ENCODE peak calls at places on chromosomes 3 and 15, in ten cellular contexts. One of them, this sample, is unnamed.

GRCh38 chr15:27512281-27513001 is 541.5 kb downstream of the GABRG3 start:
- DNase-seq in GM20000: no peak
- DNase-seq in uterus: no peak
- DNase-seq in ACHN: no peak
- DNase-seq in HT1080: no peak
- DNase-seq in H54: no peak
- DNase-seq in EH: no peak
- DNase-seq in EL: no peak
- DNase-seq in GM18507: no peak
- DNase-seq in ELF-1: no peak
- DNase-seq in this sample: no peak

GRCh38 chr3:14633819-14634424 is 17.6 kb upstream of the CCDC174 start:
- DNase-seq in EH: peak; percentile 53
- DNase-seq in ACHN: peak; percentile 45
- DNase-seq in EL: peak; percentile 57
- DNase-seq in ELF-1: peak; percentile 44
- DNase-seq in HT1080: peak; percentile 41
- DNase-seq in GM20000: peak; percentile 66
- DNase-seq in uterus: no peak
- DNase-seq in H54: peak; percentile 26
- DNase-seq in GM18507: peak; percentile 42
- DNase-seq in this sample: peak; percentile 75

GRCh38 chr15:52066842-52067544 is 45.6 kb downstream of the BCL2L10 start:
- DNase-seq in EL: no peak
- DNase-seq in GM20000: no peak
- DNase-seq in HT1080: no peak
- DNase-seq in ACHN: no peak
- DNase-seq in H54: no peak
- DNase-seq in uterus: no peak
- DNase-seq in EH: no peak
- DNase-seq in GM18507: no peak
- DNase-seq in ELF-1: no peak
- DNase-seq in this sample: no peak

GRCh38 chr15:57217716-57218598 is 158.3 kb upstream of the CGNL1 start:
- DNase-seq in EH: peak; percentile 61
- DNase-seq in ELF-1: no peak
- DNase-seq in ACHN: peak; percentile 42
- DNase-seq in HT1080: peak; percentile 46
- DNase-seq in uterus: no peak
- DNase-seq in GM18507: no peak
- DNase-seq in H54: no peak
- DNase-seq in GM20000: no peak
- DNase-seq in EL: peak; percentile 46
- DNase-seq in this sample: peak; percentile 92

GRCh38 chr15:52695146-52695545 is 16.0 kb upstream of the ATOSA start:
- DNase-seq in ACHN: no peak
- DNase-seq in EL: no peak
- DNase-seq in EH: peak; percentile 8
- DNase-seq in H54: no peak
- DNase-seq in ELF-1: no peak
- DNase-seq in uterus: no peak
- DNase-seq in GM18507: no peak
- DNase-seq in HT1080: no peak
- DNase-seq in GM20000: no peak
- DNase-seq in this sample: no peak

GRCh38 chr3:72180405-72180804 is 395.5 kb upstream of the PROK2 start:
- DNase-seq in EL: no peak
- DNase-seq in GM18507: no peak
- DNase-seq in ELF-1: no peak
- DNase-seq in EH: no peak
- DNase-seq in HT1080: no peak
- DNase-seq in ACHN: no peak
- DNase-seq in GM20000: no peak
- DNase-seq in H54: no peak
- DNase-seq in uterus: no peak
- DNase-seq in this sample: no peak

GRCh38 chr15:40441736-40442531 is 1.2 kb downstream of the BAHD1 start:
- DNase-seq in EL: no peak
- DNase-seq in GM20000: peak; percentile 67
- DNase-seq in EH: no peak
- DNase-seq in ACHN: peak; percentile 14
- DNase-seq in H54: no peak
- DNase-seq in GM18507: no peak
- DNase-seq in uterus: peak; percentile 28
- DNase-seq in HT1080: no peak
- DNase-seq in ELF-1: peak; percentile 20
- DNase-seq in this sample: no peak

GRCh38 chr3:49469037-49469875 is 811 bp upstream of the DAG1 start:
- DNase-seq in EL: peak; percentile 93
- DNase-seq in EH: peak; percentile 97
- DNase-seq in H54: peak; percentile 73
- DNase-seq in ACHN: peak; percentile 73
- DNase-seq in uterus: peak; percentile 77
- DNase-seq in GM18507: no peak
- DNase-seq in GM20000: no peak
- DNase-seq in ELF-1: peak; percentile 98
- DNase-seq in HT1080: peak; percentile 71
- DNase-seq in this sample: peak; percentile 73

GRCh38 chr3:38379201-38379770 is 32.7 kb downstream of the XYLB start:
- DNase-seq in EH: no peak
- DNase-seq in HT1080: no peak
- DNase-seq in H54: no peak
- DNase-seq in GM20000: no peak
- DNase-seq in ELF-1: no peak
- DNase-seq in GM18507: no peak
- DNase-seq in uterus: no peak
- DNase-seq in EL: no peak
- DNase-seq in ACHN: no peak
- DNase-seq in this sample: no peak

GRCh38 chr3:12148183-12148940 is 10.3 kb downstream of the TIMP4 start:
- DNase-seq in EH: no peak
- DNase-seq in GM18507: no peak
- DNase-seq in EL: no peak
- DNase-seq in GM20000: no peak
- DNase-seq in uterus: no peak
- DNase-seq in ELF-1: no peak
- DNase-seq in ACHN: no peak
- DNase-seq in HT1080: no peak
- DNase-seq in H54: no peak
- DNase-seq in this sample: no peak

GRCh38 chr3:13452490-13453335 is 27.4 kb upstream of the HDAC11 start:
- DNase-seq in GM20000: peak; percentile 53
- DNase-seq in EH: peak; percentile 71
- DNase-seq in H54: peak; percentile 33
- DNase-seq in EL: peak; percentile 55
- DNase-seq in ELF-1: peak; percentile 53
- DNase-seq in uterus: no peak
- DNase-seq in ACHN: peak; percentile 72
- DNase-seq in HT1080: peak; percentile 47
- DNase-seq in GM18507: no peak
- DNase-seq in this sample: peak; percentile 76

GRCh38 chr15:96327155-96327741 is 3.3 kb upstream of the NR2F2 start:
- DNase-seq in EH: peak; percentile 90
- DNase-seq in uterus: peak; percentile 22
- DNase-seq in GM18507: no peak
- DNase-seq in ELF-1: peak; percentile 64
- DNase-seq in EL: peak; percentile 89
- DNase-seq in GM20000: peak; percentile 59
- DNase-seq in HT1080: peak; percentile 90
- DNase-seq in ACHN: peak; percentile 90
- DNase-seq in H54: peak; percentile 71
- DNase-seq in this sample: peak; percentile 86

GRCh38 chr3:108818404-108818803 is 4.2 kb upstream of the TRAT1 start:
- DNase-seq in ACHN: peak; percentile 57
- DNase-seq in EH: no peak
- DNase-seq in GM20000: peak; percentile 36
- DNase-seq in EL: peak; percentile 34
- DNase-seq in ELF-1: peak; percentile 64
- DNase-seq in uterus: no peak
- DNase-seq in GM18507: no peak
- DNase-seq in HT1080: peak; percentile 70
- DNase-seq in H54: peak; percentile 1
- DNase-seq in this sample: peak; percentile 81

GRCh38 chr3:21356402-21356801 is 394.6 kb downstream of the ZNF385D start:
- DNase-seq in uterus: no peak
- DNase-seq in ACHN: no peak
- DNase-seq in HT1080: peak; percentile 69
- DNase-seq in EL: peak; percentile 60
- DNase-seq in GM20000: no peak
- DNase-seq in GM18507: no peak
- DNase-seq in ELF-1: no peak
- DNase-seq in EH: peak; percentile 77
- DNase-seq in H54: no peak
- DNase-seq in this sample: no peak

GRCh38 chr3:135419155-135419554 is 546.4 kb upstream of the PPP2R3A start:
- DNase-seq in GM20000: no peak
- DNase-seq in HT1080: no peak
- DNase-seq in uterus: no peak
- DNase-seq in ACHN: no peak
- DNase-seq in H54: no peak
- DNase-seq in ELF-1: no peak
- DNase-seq in EH: no peak
- DNase-seq in GM18507: no peak
- DNase-seq in EL: no peak
- DNase-seq in this sample: no peak

GRCh38 chr15:90560229-90560771 is 30.6 kb downstream of the CRTC3 start:
- DNase-seq in EL: peak; percentile 98
- DNase-seq in H54: no peak
- DNase-seq in GM18507: no peak
- DNase-seq in uterus: peak; percentile 60
- DNase-seq in GM20000: no peak
- DNase-seq in ACHN: no peak
- DNase-seq in HT1080: no peak
- DNase-seq in ELF-1: peak; percentile 43
- DNase-seq in EH: peak; percentile 99
- DNase-seq in this sample: peak; percentile 88

GRCh38 chr3:11995061-11995460 is 9.1 kb upstream of the SYN2 start:
- DNase-seq in ELF-1: peak; percentile 75
- DNase-seq in GM20000: no peak
- DNase-seq in ACHN: no peak
- DNase-seq in H54: no peak
- DNase-seq in uterus: no peak
- DNase-seq in EH: no peak
- DNase-seq in HT1080: no peak
- DNase-seq in GM18507: no peak
- DNase-seq in EL: no peak
- DNase-seq in this sample: no peak

GRCh38 chr3:38088679-38089078 is 48.2 kb downstream of the ACAA1 start:
- DNase-seq in HT1080: no peak
- DNase-seq in ELF-1: no peak
- DNase-seq in EH: no peak
- DNase-seq in ACHN: no peak
- DNase-seq in GM18507: no peak
- DNase-seq in uterus: no peak
- DNase-seq in EL: no peak
- DNase-seq in H54: no peak
- DNase-seq in GM20000: no peak
- DNase-seq in this sample: no peak

GRCh38 chr3:170499562-170500156 is 81.0 kb downstream of the CLDN11 start:
- DNase-seq in ACHN: peak; percentile 39
- DNase-seq in GM20000: peak; percentile 54
- DNase-seq in ELF-1: peak; percentile 59
- DNase-seq in EL: peak; percentile 65
- DNase-seq in EH: peak; percentile 67
- DNase-seq in HT1080: peak; percentile 54
- DNase-seq in GM18507: peak; percentile 11
- DNase-seq in H54: peak; percentile 54
- DNase-seq in uterus: peak; percentile 24
- DNase-seq in this sample: peak; percentile 75

GRCh38 chr15:66615175-66615495 is 49.3 kb upstream of the LCTL start:
- DNase-seq in H54: no peak
- DNase-seq in GM18507: no peak
- DNase-seq in ACHN: no peak
- DNase-seq in EH: no peak
- DNase-seq in GM20000: no peak
- DNase-seq in uterus: no peak
- DNase-seq in EL: no peak
- DNase-seq in HT1080: no peak
- DNase-seq in ELF-1: no peak
- DNase-seq in this sample: no peak

GRCh38 chr15:37102315-37103021 is 2.1 kb upstream of the MEIS2 start:
- DNase-seq in GM18507: no peak
- DNase-seq in ACHN: peak; percentile 12
- DNase-seq in uterus: peak; percentile 41
- DNase-seq in GM20000: no peak
- DNase-seq in ELF-1: peak; percentile 70
- DNase-seq in H54: no peak
- DNase-seq in EH: peak; percentile 51
- DNase-seq in EL: peak; percentile 33
- DNase-seq in HT1080: peak; percentile 39
- DNase-seq in this sample: peak; percentile 44

GRCh38 chr3:186270711-186271110 is 91.3 kb downstream of the DGKG start:
- DNase-seq in ELF-1: no peak
- DNase-seq in GM18507: no peak
- DNase-seq in ACHN: no peak
- DNase-seq in uterus: no peak
- DNase-seq in EH: no peak
- DNase-seq in HT1080: no peak
- DNase-seq in H54: no peak
- DNase-seq in GM20000: no peak
- DNase-seq in EL: no peak
- DNase-seq in this sample: no peak

GRCh38 chr3:156668073-156668763 is 6.2 kb upstream of the TIPARP start:
- DNase-seq in ACHN: no peak
- DNase-seq in H54: no peak
- DNase-seq in EL: peak; percentile 39
- DNase-seq in ELF-1: no peak
- DNase-seq in uterus: no peak
- DNase-seq in EH: no peak
- DNase-seq in GM20000: no peak
- DNase-seq in GM18507: no peak
- DNase-seq in HT1080: peak; percentile 35
- DNase-seq in this sample: no peak

GRCh38 chr3:177724020-177724638 is 526.8 kb upstream of the TBL1XR1 start:
- DNase-seq in H54: no peak
- DNase-seq in HT1080: no peak
- DNase-seq in ELF-1: no peak
- DNase-seq in GM18507: no peak
- DNase-seq in EL: no peak
- DNase-seq in ACHN: no peak
- DNase-seq in GM20000: no peak
- DNase-seq in uterus: peak; percentile 43
- DNase-seq in EH: peak; percentile 14
- DNase-seq in this sample: no peak

GRCh38 chr3:168248383-168249047 is 152.8 kb upstream of the GOLIM4 start:
- DNase-seq in GM20000: peak; percentile 30
- DNase-seq in GM18507: no peak
- DNase-seq in ACHN: peak; percentile 9
- DNase-seq in HT1080: peak; percentile 70
- DNase-seq in EH: peak; percentile 49
- DNase-seq in H54: peak; percentile 25
- DNase-seq in EL: peak; percentile 27
- DNase-seq in uterus: no peak
- DNase-seq in ELF-1: peak; percentile 63
- DNase-seq in this sample: no peak

GRCh38 chr3:177618873-177619771 is 421.8 kb upstream of the TBL1XR1 start:
- DNase-seq in HT1080: peak; percentile 18
- DNase-seq in EH: peak; percentile 70
- DNase-seq in uterus: no peak
- DNase-seq in ACHN: peak; percentile 4
- DNase-seq in H54: no peak
- DNase-seq in EL: peak; percentile 60
- DNase-seq in ELF-1: no peak
- DNase-seq in GM20000: no peak
- DNase-seq in GM18507: no peak
- DNase-seq in this sample: peak; percentile 91

GRCh38 chr15:90762109-90762508 is 45.0 kb downstream of the BLM start:
- DNase-seq in GM18507: no peak
- DNase-seq in H54: no peak
- DNase-seq in uterus: peak; percentile 18
- DNase-seq in EL: no peak
- DNase-seq in HT1080: no peak
- DNase-seq in ACHN: no peak
- DNase-seq in EH: peak; percentile 21
- DNase-seq in ELF-1: no peak
- DNase-seq in GM20000: no peak
- DNase-seq in this sample: peak; percentile 96

GRCh38 chr3:32401541-32402052 is 9.9 kb downstream of the CMTM7 start:
- DNase-seq in GM18507: no peak
- DNase-seq in HT1080: peak; percentile 87
- DNase-seq in H54: peak; percentile 61
- DNase-seq in EH: peak; percentile 86
- DNase-seq in ELF-1: peak; percentile 89
- DNase-seq in uterus: peak; percentile 73
- DNase-seq in ACHN: peak; percentile 64
- DNase-seq in EL: peak; percentile 81
- DNase-seq in GM20000: peak; percentile 73
- DNase-seq in this sample: peak; percentile 84